ENCODE peak calls at places on chromosomes 13 and 19, in nine cellular contexts. One of them, this sample, is unnamed.

GRCh38 chr13:50805805-50806204 is 37.7 kb downstream of the DLEU7 start:
- DNase-seq in tibial nerve: no peak
- DNase-seq in body of pancreas: no peak
- DNase-seq in heart left ventricle: no peak
- DNase-seq in prostate gland: no peak
- DNase-seq in breast epithelium: no peak
- DNase-seq in ovary: no peak
- DNase-seq in IMR-90: peak; percentile 1
- DNase-seq in suprapubic skin: no peak
- DNase-seq in this sample: no peak

GRCh38 chr19:12786149-12786870 is 5.0 kb upstream of the JUNB start:
- DNase-seq in tibial nerve: no peak
- DNase-seq in body of pancreas: peak; percentile 90
- DNase-seq in heart left ventricle: peak; percentile 75
- DNase-seq in prostate gland: peak; percentile 90
- DNase-seq in breast epithelium: peak; percentile 87
- DNase-seq in ovary: peak; percentile 61
- DNase-seq in IMR-90: no peak
- DNase-seq in suprapubic skin: no peak
- DNase-seq in this sample: peak; percentile 74

GRCh38 chr19:45254044-45254531 is 3.0 kb downstream of the MARK4 start:
- DNase-seq in tibial nerve: no peak
- DNase-seq in body of pancreas: no peak
- DNase-seq in heart left ventricle: no peak
- DNase-seq in prostate gland: no peak
- DNase-seq in breast epithelium: no peak
- DNase-seq in ovary: no peak
- DNase-seq in IMR-90: no peak
- DNase-seq in suprapubic skin: no peak
- DNase-seq in this sample: no peak

GRCh38 chr19:43934055-43934984 is 762 bp downstream of the ZNF45 start:
- DNase-seq in tibial nerve: no peak
- DNase-seq in body of pancreas: no peak
- DNase-seq in heart left ventricle: no peak
- DNase-seq in prostate gland: no peak
- DNase-seq in breast epithelium: no peak
- DNase-seq in ovary: no peak
- DNase-seq in IMR-90: peak; percentile 10
- DNase-seq in suprapubic skin: no peak
- DNase-seq in this sample: no peak

GRCh38 chr13:49603318-49603717 is 18.0 kb upstream of the RCBTB1 start:
- DNase-seq in tibial nerve: no peak
- DNase-seq in body of pancreas: no peak
- DNase-seq in heart left ventricle: no peak
- DNase-seq in prostate gland: no peak
- DNase-seq in breast epithelium: no peak
- DNase-seq in ovary: no peak
- DNase-seq in IMR-90: no peak
- DNase-seq in suprapubic skin: no peak
- DNase-seq in this sample: no peak

GRCh38 chr13:45779901-45780300 is 71.7 kb downstream of the SIAH3 start:
- DNase-seq in tibial nerve: no peak
- DNase-seq in body of pancreas: no peak
- DNase-seq in heart left ventricle: no peak
- DNase-seq in prostate gland: no peak
- DNase-seq in breast epithelium: no peak
- DNase-seq in ovary: no peak
- DNase-seq in IMR-90: no peak
- DNase-seq in suprapubic skin: peak; percentile 15
- DNase-seq in this sample: no peak

GRCh38 chr13:79989251-79989661 is 351.7 kb downstream of the SPRY2 start:
- DNase-seq in tibial nerve: no peak
- DNase-seq in body of pancreas: no peak
- DNase-seq in heart left ventricle: no peak
- DNase-seq in prostate gland: no peak
- DNase-seq in breast epithelium: no peak
- DNase-seq in ovary: no peak
- DNase-seq in IMR-90: peak; percentile 56
- DNase-seq in suprapubic skin: no peak
- DNase-seq in this sample: no peak

GRCh38 chr19:34393031-34393430 is 11.2 kb upstream of the PDCD2L start:
- DNase-seq in tibial nerve: no peak
- DNase-seq in body of pancreas: no peak
- DNase-seq in heart left ventricle: no peak
- DNase-seq in prostate gland: no peak
- DNase-seq in breast epithelium: no peak
- DNase-seq in ovary: no peak
- DNase-seq in IMR-90: no peak
- DNase-seq in suprapubic skin: no peak
- DNase-seq in this sample: no peak

GRCh38 chr13:106186366-106187030 is 349.0 kb downstream of the EFNB2 start:
- DNase-seq in tibial nerve: no peak
- DNase-seq in body of pancreas: no peak
- DNase-seq in heart left ventricle: no peak
- DNase-seq in prostate gland: no peak
- DNase-seq in breast epithelium: no peak
- DNase-seq in ovary: no peak
- DNase-seq in IMR-90: peak; percentile 9
- DNase-seq in suprapubic skin: no peak
- DNase-seq in this sample: no peak

GRCh38 chr13:72198967-72199601 is 332.1 kb upstream of the DACH1 start:
- DNase-seq in tibial nerve: no peak
- DNase-seq in body of pancreas: no peak
- DNase-seq in heart left ventricle: no peak
- DNase-seq in prostate gland: no peak
- DNase-seq in breast epithelium: no peak
- DNase-seq in ovary: no peak
- DNase-seq in IMR-90: no peak
- DNase-seq in suprapubic skin: no peak
- DNase-seq in this sample: no peak

GRCh38 chr13:41383400-41383799 is 72.3 kb downstream of the NAA16 start:
- DNase-seq in tibial nerve: no peak
- DNase-seq in body of pancreas: no peak
- DNase-seq in heart left ventricle: no peak
- DNase-seq in prostate gland: no peak
- DNase-seq in breast epithelium: no peak
- DNase-seq in ovary: no peak
- DNase-seq in IMR-90: peak; percentile 61
- DNase-seq in suprapubic skin: no peak
- DNase-seq in this sample: no peak

GRCh38 chr19:18415177-18415867 is 3.9 kb upstream of the SSBP4 start:
- DNase-seq in tibial nerve: peak; percentile 69
- DNase-seq in body of pancreas: peak; percentile 62
- DNase-seq in heart left ventricle: peak; percentile 90
- DNase-seq in prostate gland: no peak
- DNase-seq in breast epithelium: no peak
- DNase-seq in ovary: peak; percentile 93
- DNase-seq in IMR-90: peak; percentile 66
- DNase-seq in suprapubic skin: peak; percentile 90
- DNase-seq in this sample: peak; percentile 95

GRCh38 chr13:31051999-31052398 is 109.7 kb downstream of the HSPH1 start:
- DNase-seq in tibial nerve: no peak
- DNase-seq in body of pancreas: no peak
- DNase-seq in heart left ventricle: no peak
- DNase-seq in prostate gland: no peak
- DNase-seq in breast epithelium: no peak
- DNase-seq in ovary: no peak
- DNase-seq in IMR-90: peak; percentile 8
- DNase-seq in suprapubic skin: peak; percentile 18
- DNase-seq in this sample: peak; percentile 12

GRCh38 chr13:31049083-31049482 is 112.6 kb downstream of the HSPH1 start:
- DNase-seq in tibial nerve: no peak
- DNase-seq in body of pancreas: no peak
- DNase-seq in heart left ventricle: no peak
- DNase-seq in prostate gland: no peak
- DNase-seq in breast epithelium: no peak
- DNase-seq in ovary: no peak
- DNase-seq in IMR-90: no peak
- DNase-seq in suprapubic skin: no peak
- DNase-seq in this sample: no peak

GRCh38 chr13:31052478-31052877 is 109.2 kb downstream of the HSPH1 start:
- DNase-seq in tibial nerve: no peak
- DNase-seq in body of pancreas: no peak
- DNase-seq in heart left ventricle: no peak
- DNase-seq in prostate gland: no peak
- DNase-seq in breast epithelium: no peak
- DNase-seq in ovary: no peak
- DNase-seq in IMR-90: no peak
- DNase-seq in suprapubic skin: peak; percentile 52
- DNase-seq in this sample: no peak

GRCh38 chr13:31049833-31050232 is 111.9 kb downstream of the HSPH1 start:
- DNase-seq in tibial nerve: no peak
- DNase-seq in body of pancreas: no peak
- DNase-seq in heart left ventricle: no peak
- DNase-seq in prostate gland: no peak
- DNase-seq in breast epithelium: no peak
- DNase-seq in ovary: no peak
- DNase-seq in IMR-90: no peak
- DNase-seq in suprapubic skin: peak; percentile 41
- DNase-seq in this sample: no peak

DNA sequence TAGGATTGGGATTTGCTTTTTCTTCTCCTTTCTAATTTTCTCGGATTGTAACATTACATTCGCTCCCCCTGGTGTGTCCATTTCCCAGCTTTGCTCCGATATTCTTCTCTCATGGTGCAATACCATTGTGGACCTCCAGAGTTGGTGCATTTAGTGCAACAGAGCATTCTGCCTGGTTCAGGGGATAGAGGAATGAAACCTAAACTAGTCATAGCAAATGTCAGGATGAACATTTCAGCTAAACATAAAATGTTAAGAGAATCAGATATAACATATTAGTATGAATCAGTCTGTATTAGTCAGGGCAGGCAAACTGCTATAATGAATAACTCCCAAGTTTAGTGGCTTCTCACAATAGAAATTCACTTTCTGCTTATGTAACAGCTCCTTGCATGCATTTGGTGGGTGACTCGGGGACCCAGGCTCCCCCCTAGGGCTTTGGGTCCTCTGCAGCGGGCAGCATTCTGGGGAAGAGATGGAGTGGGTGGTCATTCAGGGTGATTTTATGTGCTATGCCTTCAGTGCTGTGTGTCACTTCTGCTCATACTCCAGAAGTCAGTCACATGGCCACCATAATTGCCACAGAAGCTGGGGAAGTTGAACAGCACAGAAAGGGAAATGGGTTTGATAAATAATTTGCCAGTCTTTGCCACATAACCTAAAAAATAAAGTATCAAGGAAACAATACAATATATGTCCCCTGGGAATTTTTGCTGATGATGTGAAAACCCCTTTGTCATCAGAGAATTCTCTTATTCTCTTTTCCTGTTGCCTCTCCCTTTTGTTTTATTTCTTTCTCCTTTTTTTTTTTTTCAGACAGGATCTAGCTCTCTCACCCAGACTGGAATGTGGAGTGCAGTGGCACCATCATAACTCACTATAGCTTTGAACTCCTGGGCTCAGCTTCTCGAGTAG is 111.0 kb downstream of the HSPH1 start:
- DNase-seq in tibial nerve: no peak
- DNase-seq in body of pancreas: no peak
- DNase-seq in heart left ventricle: no peak
- DNase-seq in prostate gland: no peak
- DNase-seq in breast epithelium: no peak
- DNase-seq in ovary: no peak
- DNase-seq in IMR-90: peak; percentile 57
- DNase-seq in suprapubic skin: peak; percentile 50
- DNase-seq in this sample: no peak
- TF ChIP-seq CTCF in tibial nerve: no peak
- TF ChIP-seq CTCF in body of pancreas: no peak
- TF ChIP-seq CTCF in heart left ventricle: peak; percentile 25
- TF ChIP-seq CTCF in prostate gland: no peak
- TF ChIP-seq CTCF in breast epithelium: no peak
- TF ChIP-seq CTCF in ovary: no peak
- TF ChIP-seq CTCF in IMR-90: peak; percentile 33
- TF ChIP-seq CTCF in suprapubic skin: peak; percentile 13
- TF ChIP-seq CTCF in this sample: no peak

GRCh38 chr13:99340638-99341037 is 33.4 kb upstream of the GPR183 start:
- DNase-seq in tibial nerve: no peak
- DNase-seq in body of pancreas: no peak
- DNase-seq in heart left ventricle: no peak
- DNase-seq in prostate gland: no peak
- DNase-seq in breast epithelium: no peak
- DNase-seq in ovary: no peak
- DNase-seq in IMR-90: no peak
- DNase-seq in suprapubic skin: no peak
- DNase-seq in this sample: no peak
- H3K4me3 ChIP-seq in tibial nerve: no peak overlapping the region
- H3K4me3 ChIP-seq in body of pancreas: no peak overlapping the region
- H3K4me3 ChIP-seq in heart left ventricle: no peak overlapping the region
- H3K4me3 ChIP-seq in prostate gland: no peak overlapping the region
- H3K4me3 ChIP-seq in breast epithelium: no peak overlapping the region
- H3K4me3 ChIP-seq in ovary: no peak overlapping the region
- H3K4me3 ChIP-seq in IMR-90: no peak overlapping the region
- H3K4me3 ChIP-seq in suprapubic skin: no peak overlapping the region
- H3K4me3 ChIP-seq in this sample: no peak overlapping the region

GRCh38 chr13:112193463-112194166 is 126.7 kb downstream of the SOX1 start:
- DNase-seq in tibial nerve: no peak
- DNase-seq in body of pancreas: no peak
- DNase-seq in heart left ventricle: no peak
- DNase-seq in prostate gland: no peak
- DNase-seq in breast epithelium: no peak
- DNase-seq in ovary: no peak
- DNase-seq in IMR-90: no peak
- DNase-seq in suprapubic skin: peak; percentile 72
- DNase-seq in this sample: peak; percentile 78
- TF ChIP-seq POLR2A in tibial nerve: no peak
- TF ChIP-seq POLR2A in body of pancreas: no peak
- TF ChIP-seq POLR2A in heart left ventricle: no peak
- TF ChIP-seq POLR2A in prostate gland: no peak
- TF ChIP-seq POLR2A in breast epithelium: no peak
- TF ChIP-seq POLR2A in ovary: no peak
- TF ChIP-seq POLR2A in IMR-90: no peak
- TF ChIP-seq POLR2A in suprapubic skin: no peak
- TF ChIP-seq POLR2A in this sample: no peak

GRCh38 chr13:25929816-25930215 is 122.0 kb downstream of the SHISA2 start:
- DNase-seq in tibial nerve: no peak
- DNase-seq in body of pancreas: no peak
- DNase-seq in heart left ventricle: no peak
- DNase-seq in prostate gland: no peak
- DNase-seq in breast epithelium: no peak
- DNase-seq in ovary: no peak
- DNase-seq in IMR-90: no peak
- DNase-seq in suprapubic skin: no peak
- DNase-seq in this sample: no peak

GRCh38 chr13:25933520-25933919 is 118.3 kb downstream of the SHISA2 start:
- DNase-seq in tibial nerve: no peak
- DNase-seq in body of pancreas: no peak
- DNase-seq in heart left ventricle: no peak
- DNase-seq in prostate gland: no peak
- DNase-seq in breast epithelium: no peak
- DNase-seq in ovary: no peak
- DNase-seq in IMR-90: no peak
- DNase-seq in suprapubic skin: no peak
- DNase-seq in this sample: no peak

GRCh38 chr13:25932353-25932752 is 119.5 kb downstream of the SHISA2 start:
- DNase-seq in tibial nerve: no peak
- DNase-seq in body of pancreas: no peak
- DNase-seq in heart left ventricle: no peak
- DNase-seq in prostate gland: no peak
- DNase-seq in breast epithelium: no peak
- DNase-seq in ovary: no peak
- DNase-seq in IMR-90: no peak
- DNase-seq in suprapubic skin: no peak
- DNase-seq in this sample: no peak

GRCh38 chr13:25930655-25931054 is 121.2 kb downstream of the SHISA2 start:
- DNase-seq in tibial nerve: no peak
- DNase-seq in body of pancreas: no peak
- DNase-seq in heart left ventricle: no peak
- DNase-seq in prostate gland: no peak
- DNase-seq in breast epithelium: no peak
- DNase-seq in ovary: no peak
- DNase-seq in IMR-90: no peak
- DNase-seq in suprapubic skin: no peak
- DNase-seq in this sample: no peak

GRCh38 chr13:25934127-25934526 is 117.7 kb downstream of the SHISA2 start:
- DNase-seq in tibial nerve: no peak
- DNase-seq in body of pancreas: no peak
- DNase-seq in heart left ventricle: no peak
- DNase-seq in prostate gland: no peak
- DNase-seq in breast epithelium: no peak
- DNase-seq in ovary: no peak
- DNase-seq in IMR-90: no peak
- DNase-seq in suprapubic skin: no peak
- DNase-seq in this sample: no peak
- TF ChIP-seq CTCF in tibial nerve: no peak
- TF ChIP-seq CTCF in body of pancreas: no peak
- TF ChIP-seq CTCF in heart left ventricle: no peak
- TF ChIP-seq CTCF in prostate gland: no peak
- TF ChIP-seq CTCF in breast epithelium: no peak
- TF ChIP-seq CTCF in ovary: no peak
- TF ChIP-seq CTCF in IMR-90: no peak
- TF ChIP-seq CTCF in suprapubic skin: no peak
- TF ChIP-seq CTCF in this sample: no peak